ENCODE peak calls at places on chromosomes 2 and 18, in four cellular contexts. E is progenitor cell of endocrine pancreas, B is dorsolateral prefrontal cortex, D is Calu3. O is an unnamed sample.

GRCh38 chr2:241929551-241930490 is 60.3 kb downstream of the RTP5 start:
- DNase-seq in B (no peak), E (no peak), D (no peak), O (no peak)

GRCh38 chr2:241750076-241750840 is 15.8 kb downstream of the D2HGDH start:
- DNase-seq in B (no peak), E (no peak), D (no peak), O (no peak)

GRCh38 chr2:28716265-28716865 is 35.3 kb upstream of the PPP1CB start:
- DNase-seq in B (no peak), E (no peak), D (peak), O (no peak)

GRCh38 chr2:105344704-105345345 is 7.5 kb downstream of the C2orf49 start:
- DNase-seq in B (no peak), D (no peak), E (no peak), O (no peak)

GRCh38 chr2:29193681-29194080 is 78.5 kb downstream of the CLIP4 start:
- DNase-seq in E (no peak), D (no peak), B (no peak), O (no peak)

GRCh38 chr18:72544092-72544886 is at the start of gene CBLN2:
- DNase-seq in D (peak), B (peak), E (peak), O (peak)

GRCh38 chr2:227297052-227297451 is 28.0 kb upstream of the MFF start:
- DNase-seq in B (no peak), D (no peak), E (no peak), O (no peak)

GRCh38 chr18:55546873-55547704 is 40.9 kb downstream of the TCF4 start:
- DNase-seq in D (no peak), B (peak), E (no peak), O (no peak)

GRCh38 chr18:24839991-24840390 is 379.6 kb downstream of the HRH4 start:
- DNase-seq in E (no peak), D (no peak), B (no peak), O (no peak)

GRCh38 chr18:995641-996040 is 91.0 kb downstream of the ADCYAP1 start:
- DNase-seq in B (no peak), D (no peak), E (no peak), O (no peak)

GRCh38 chr2:130842770-130843169 is 6.1 kb downstream of the ARHGEF4 start:
- DNase-seq in B (no peak), D (no peak), E (no peak), O (no peak)

GRCh38 chr2:55311444-55311870 is 42.4 kb upstream of the MTIF2 start:
- DNase-seq in B (no peak), D (no peak), E (no peak), O (no peak)

GRCh38 chr2:128714285-128714684 is 395.6 kb upstream of the HS6ST1 start:
- DNase-seq in B (no peak), E (no peak), D (no peak), O (no peak)

GRCh38 chr2:142112648-142113278 is 18.1 kb downstream of the LRP1B start:
- DNase-seq in D (peak), E (no peak), B (no peak), O (no peak)

GRCh38 chr2:234355052-234355720 is 141.7 kb downstream of the ARL4C start:
- DNase-seq in B (no peak), D (no peak), E (no peak), O (peak)

GRCh38 chr2:195559431-195559914 is 97.6 kb upstream of the SLC39A10 start:
- DNase-seq in D (no peak), B (no peak), E (no peak), O (no peak)

GRCh38 chr18:6994719-6995430 is 122.7 kb downstream of the LAMA1 start:
- DNase-seq in B (no peak), E (no peak), D (no peak), O (no peak)

GRCh38 chr18:64993695-64994094 is 757.1 kb upstream of the CDH7 start:
- DNase-seq in D (no peak), B (no peak), E (no peak), O (no peak)

GRCh38 chr2:158034198-158034831 is 67.4 kb upstream of the UPP2 start:
- DNase-seq in B (no peak), D (peak), E (peak), O (peak)

GRCh38 chr2:195475336-195475735 is 181.7 kb upstream of the SLC39A10 start:
- DNase-seq in E (no peak), B (no peak), D (no peak), O (no peak)

GRCh38 chr2:170518911-170519310 is 196.2 kb upstream of the SP5 start:
- DNase-seq in E (no peak), D (no peak), B (no peak), O (no peak)

GRCh38 chr18:43596106-43596712 is 318.9 kb upstream of the SYT4 start:
- DNase-seq in B (no peak), E (no peak), D (no peak), O (no peak)

GRCh38 chr2:130878316-130878715 is 41.6 kb downstream of the ARHGEF4 start:
- DNase-seq in D (no peak), B (no peak), E (peak), O (no peak)

GRCh38 chr2:27133195-27133875 is 1.1 kb downstream of the PREB start:
- DNase-seq in B (peak), D (no peak), E (no peak), O (no peak)
- TF ChIP-seq CTCF in B (no peak), D (no peak), E (no peak), O (no peak)

DNA sequence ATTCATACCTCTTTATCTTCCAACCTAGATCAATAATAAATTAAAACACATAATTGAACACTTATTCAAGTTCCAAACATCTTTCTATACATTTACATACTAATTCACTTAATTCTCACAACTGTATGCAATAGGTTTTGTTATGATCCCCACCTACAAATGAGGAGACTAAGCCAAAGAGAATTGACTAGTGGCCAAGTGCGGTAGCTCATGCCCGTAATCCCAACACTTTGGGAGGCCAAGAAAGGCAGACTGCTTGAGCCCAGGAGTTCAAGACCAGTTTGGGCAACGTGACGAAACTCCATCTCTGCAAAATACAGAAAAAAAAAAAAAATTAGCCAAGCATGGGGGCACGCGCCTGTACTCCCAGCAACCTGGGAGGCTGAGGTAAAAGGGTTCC is 36.8 kb downstream of the KCNG3 start:
- DNase-seq in B (no peak), E (no peak), D (no peak), O (no peak)
- TF ChIP-seq CTCF in B (no peak), E (peak), D (no peak), O (peak)

DNA sequence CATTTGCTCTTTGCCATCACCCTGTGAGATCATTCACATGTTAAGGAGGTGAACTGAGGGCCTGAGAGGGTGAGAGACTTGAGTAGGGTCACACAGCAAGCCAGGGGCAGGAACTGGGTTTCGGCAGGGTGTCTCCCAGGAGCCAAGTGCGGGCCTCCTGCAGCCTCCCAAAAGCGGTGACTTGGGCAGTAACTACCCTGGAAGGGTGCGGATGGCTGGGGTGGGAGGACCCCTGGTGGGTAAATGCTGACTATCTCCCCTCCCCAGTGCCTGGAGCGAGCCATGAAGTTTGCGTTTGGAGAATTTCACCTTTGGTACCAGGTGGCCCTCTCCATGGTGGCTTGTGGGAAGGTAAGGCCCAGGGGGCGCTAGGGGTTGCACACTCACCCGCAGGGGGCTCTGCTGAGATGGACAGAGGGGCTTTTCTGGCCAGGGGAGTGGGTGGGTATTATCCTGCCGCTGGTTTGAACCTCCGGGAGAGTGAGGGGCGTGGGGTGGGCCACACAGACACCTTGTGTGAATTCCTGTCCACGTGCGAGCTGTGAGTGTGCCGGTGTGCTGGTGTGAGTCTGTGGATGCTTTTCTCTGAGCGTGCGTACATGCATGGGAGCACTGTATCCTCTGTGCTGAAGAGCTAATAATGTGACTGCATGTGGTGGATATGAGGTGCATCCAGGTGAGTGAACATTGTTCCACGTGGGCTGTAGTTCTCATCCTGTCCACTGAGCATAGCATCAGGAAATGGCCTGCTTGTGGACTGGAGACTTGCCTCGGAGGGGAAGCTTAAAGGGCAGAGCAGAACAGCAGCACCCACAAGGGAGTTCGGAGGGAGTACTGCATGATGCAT is 91.0 kb upstream of the MCFD2 start:
- DNase-seq in B (no peak), E (no peak), D (no peak), O (no peak)
- TF ChIP-seq CTCF in B (no peak), E (no peak), D (no peak), O (no peak)

GRCh38 chr18:74652392-74652988 is 54.8 kb downstream of the ZNF407 start:
- DNase-seq in D (peak), B (no peak), E (no peak), O (no peak)

GRCh38 chr18:74654637-74655036 is 57.0 kb downstream of the ZNF407 start:
- DNase-seq in E (no peak), B (no peak), D (no peak), O (no peak)
- TF ChIP-seq CTCF in E (peak), B (peak), D (no peak), O (no peak)

GRCh38 chr2:168705534-168706470 is 96.6 kb upstream of the NOSTRIN start:
- DNase-seq in D (no peak), B (no peak), E (no peak), O (no peak)
- TF ChIP-seq CTCF in D (no peak), B (peak), E (peak), O (peak)

O was measured in glutamatergic neuron.